ENCODE peak calls at places on chromosomes 6 and 20, in nine cellular contexts. H is AG20443; W is caudate nucleus; O is GM18507; D is stimulated activated CD8-positive, alpha-beta memory T cell treated with anti-CD3 and anti-CD28 coated beads, Interleukin-15, amount 100 ng/mL, for 24 hours; P is T-helper 17 cell; I is T-cell; X is globus pallidus; Z is T-helper 1 cell. E is an unnamed sample.

GRCh38 chr6:140636237-140636636 is 1261.8 kb upstream of the CITED2 start:
- DNase-seq in W (no peak), O (no peak), I (no peak), D (no peak), X (no peak), P (no peak), H (no peak), Z (no peak), E (no peak)

GRCh38 chr6:13827038-13827437 is 12.7 kb upstream of the MCUR1 start:
- DNase-seq in P (no peak), W (no peak), Z (no peak), H (no peak), I (no peak), X (no peak), O (no peak), D (no peak), E (no peak)

GRCh38 chr6:163956571-163957407 is 542.3 kb downstream of the QKI start:
- DNase-seq in O (peak), W (peak), H (peak), I (no peak), D (peak), X (peak), P (no peak), Z (peak), E (peak)

GRCh38 chr6:119966484-119966883 is 616.9 kb upstream of the MAN1A1 start:
- DNase-seq in O (no peak), X (no peak), Z (no peak), W (no peak), I (no peak), H (no peak), P (no peak), D (no peak), E (no peak)

GRCh38 chr6:109508166-109508860 is 25.3 kb upstream of the ZBTB24 start:
- DNase-seq in I (no peak), Z (no peak), W (no peak), P (no peak), D (no peak), H (no peak), O (no peak), X (no peak), E (no peak)

GRCh38 chr6:154689654-154690053 is 43.6 kb upstream of the SCAF8 start:
- DNase-seq in Z (no peak), X (no peak), W (no peak), I (no peak), O (no peak), D (no peak), H (no peak), P (no peak), E (no peak)

GRCh38 chr6:5459346-5459745 is 198.0 kb downstream of the FARS2 start:
- DNase-seq in D (no peak), Z (no peak), O (no peak), P (no peak), X (no peak), I (no peak), H (no peak), W (no peak), E (no peak)

GRCh38 chr6:142756215-142756630 is 188.8 kb downstream of the HIVEP2 start:
- DNase-seq in D (no peak), Z (no peak), O (no peak), P (no peak), H (peak), X (no peak), I (no peak), W (no peak), E (no peak)

GRCh38 chr6:45589367-45589766 is 211.6 kb upstream of the SUPT3H start:
- DNase-seq in Z (no peak), I (no peak), X (no peak), D (no peak), W (no peak), P (no peak), O (no peak), H (no peak), E (no peak)

GRCh38 chr6:163123098-163123497 is 291.4 kb upstream of the QKI start:
- DNase-seq in X (no peak), I (no peak), O (no peak), W (no peak), H (no peak), Z (no peak), P (no peak), D (no peak), E (no peak)

GRCh38 chr6:100538086-100538485 is 73.4 kb upstream of the SIM1 start:
- DNase-seq in O (no peak), P (no peak), D (no peak), I (no peak), H (no peak), W (no peak), Z (no peak), X (no peak), E (no peak)

GRCh38 chr6:168024951-168025510 is 27.6 kb downstream of the KIF25 start:
- DNase-seq in Z (no peak), O (no peak), H (no peak), W (no peak), P (no peak), X (no peak), D (no peak), I (no peak), E (no peak)

GRCh38 chr6:170026272-170027110 is 264.4 kb downstream of the DLL1 start:
- DNase-seq in O (no peak), X (no peak), W (no peak), P (no peak), H (no peak), I (no peak), Z (no peak), D (no peak), E (no peak)

GRCh38 chr6:18392346-18392877 is 5.3 kb downstream of the RNF144B start:
- DNase-seq in O (no peak), X (no peak), I (no peak), Z (no peak), H (no peak), D (no peak), P (no peak), W (no peak), E (no peak)

GRCh38 chr6:29702519-29703103 is 20.6 kb upstream of the HLA-F start:
- DNase-seq in Z (peak), I (no peak), O (no peak), W (no peak), D (peak), X (no peak), H (peak), P (peak), E (peak)

GRCh38 chr6:38370653-38371311 is 268.9 kb downstream of the BTBD9 start:
- DNase-seq in P (no peak), D (no peak), X (no peak), H (no peak), W (no peak), Z (no peak), I (no peak), O (no peak), E (no peak)

GRCh38 chr6:153424719-153425400 is 293.8 kb upstream of the RGS17 start:
- DNase-seq in Z (no peak), I (no peak), O (no peak), X (no peak), P (no peak), D (no peak), W (no peak), H (no peak), E (no peak)

GRCh38 chr6:169099411-169100202 is 154.0 kb downstream of the THBS2 start:
- DNase-seq in P (no peak), W (no peak), O (no peak), Z (no peak), I (no peak), X (no peak), H (no peak), D (no peak), E (no peak)

GRCh38 chr6:16969699-16970695 is 131.9 kb upstream of the STMND1 start:
- DNase-seq in O (no peak), W (no peak), I (no peak), D (no peak), P (no peak), H (peak), Z (no peak), X (no peak), E (no peak)

GRCh38 chr6:40509163-40509562 is 78.0 kb downstream of the LRFN2 start:
- DNase-seq in X (no peak), P (no peak), H (no peak), D (no peak), W (no peak), Z (no peak), O (no peak), I (no peak), E (no peak)

GRCh38 chr6:11143394-11144371 is 32.2 kb upstream of the ERVFRD-1 start:
- DNase-seq in D (no peak), X (no peak), P (no peak), H (peak), O (no peak), I (peak), Z (no peak), W (no peak), E (no peak)

GRCh38 chr20:42024653-42025052 is 406.5 kb upstream of the CHD6 start:
- DNase-seq in H (no peak), O (no peak), P (no peak), Z (no peak), D (no peak), W (no peak), I (no peak), X (no peak), E (no peak)

GRCh38 chr6:92122746-92123145 is 1296.6 kb downstream of the EPHA7 start:
- DNase-seq in I (no peak), D (no peak), Z (no peak), H (no peak), X (peak), W (no peak), O (no peak), P (no peak), E (no peak)

GRCh38 chr6:15608406-15608805 is 54.4 kb downstream of the DTNBP1 start:
- DNase-seq in D (no peak), O (no peak), P (no peak), I (no peak), X (no peak), Z (no peak), W (no peak), H (peak), E (no peak)

GRCh38 chr6:149515494-149515893 is 30.3 kb downstream of the PPIL4 start:
- DNase-seq in O (no peak), X (no peak), H (no peak), Z (no peak), W (no peak), I (no peak), P (no peak), D (no peak), E (no peak)

GRCh38 chr6:69279805-69280204 is 517.0 kb downstream of the LMBRD1 start:
- DNase-seq in H (no peak), O (no peak), P (no peak), D (no peak), X (peak), W (no peak), Z (no peak), I (no peak), E (no peak)

GRCh38 chr6:1611572-1612385 is 2.1 kb downstream of the FOXC1 start:
- DNase-seq in W (no peak), H (no peak), I (no peak), O (no peak), Z (no peak), X (no peak), P (no peak), D (no peak), E (no peak)

GRCh38 chr6:109867970-109868358 is 110.1 kb upstream of the GPR6 start:
- DNase-seq in X (no peak), I (no peak), P (no peak), D (no peak), Z (no peak), O (no peak), W (no peak), H (no peak), E (no peak)

GRCh38 chr6:121932071-121933009 is 467.1 kb upstream of the HSF2 start:
- DNase-seq in O (no peak), H (peak), D (no peak), Z (no peak), W (no peak), P (no peak), X (peak), I (no peak), E (no peak)

GRCh38 chr6:13273931-13274706 is 54.2 kb downstream of the TBC1D7 start:
- DNase-seq in O (no peak), X (peak), W (no peak), D (peak), P (peak), I (peak), Z (peak), H (no peak), E (peak)

GRCh38 chr20:54231006-54231405 is 23.1 kb downstream of the PFDN4 start:
- DNase-seq in I (no peak), H (peak), P (no peak), O (no peak), Z (no peak), D (no peak), W (no peak), X (no peak), E (no peak)